ENCODE peak calls at places on chromosomes 11 and 22, in six cellular contexts. F is erythroblast; R is left ventricle myocardium superior; E is T-helper 2 cell; V is epithelial cell of prostate; C is stimulated activated CD4-positive, alpha-beta T cell treated with anti-CD3 and anti-CD28 coated beads, Interleukin-12 subunit alpha, Interleukin-12 subunit beta, amount 100 ng/mL, for 24 hours. U is an unnamed sample.

GRCh38 chr22:24051568-24051967 is 40.5 kb downstream of the CABIN1 start:
- DNase-seq in V (no peak), R (no peak), C (no peak), F (no peak), E (no peak), U (no peak)

GRCh38 chr11:64331569-64332371 is 8.2 kb upstream of the CCDC88B start:
- DNase-seq in R (peak; percentile 82), V (peak; percentile 79), C (peak; percentile 44), E (peak; percentile 23), F (peak; percentile 97), U (peak; percentile 76)

GRCh38 chr11:119741369-119742262 is 12.6 kb upstream of the NECTIN1 start:
- DNase-seq in F (peak; percentile 69), C (no peak), E (peak; percentile 30), V (no peak), R (peak; percentile 81), U (no peak)

GRCh38 chr11:77994434-77995362 is at the start of gene INTS4:
- DNase-seq in R (peak; percentile 99), F (peak; percentile 98), C (peak; percentile 95), E (peak; percentile 91), V (peak; percentile 98), U (peak; percentile 99)

GRCh38 chr22:26892401-26893033 is 235.1 kb downstream of the MIAT start:
- DNase-seq in E (no peak), V (no peak), R (no peak), C (no peak), F (no peak), U (no peak)

GRCh38 chr11:45544826-45545225 is 120.6 kb downstream of the CHST1 start:
- DNase-seq in V (no peak), C (no peak), E (no peak), R (no peak), F (no peak), U (no peak)

GRCh38 chr11:126991596-126991995 is 9.0 kb downstream of the KIRREL3 start:
- DNase-seq in F (no peak), V (no peak), E (no peak), C (no peak), R (no peak), U (peak; percentile 76)

GRCh38 chr11:112795142-112795815 is 165.9 kb upstream of the NCAM1 start:
- DNase-seq in E (no peak), V (no peak), F (peak; percentile 35), C (no peak), R (peak; percentile 61), U (no peak)

GRCh38 chr22:30425616-30426394 is at the start of gene MTFP1:
- DNase-seq in V (no peak), F (peak; percentile 69), E (peak; percentile 25), C (peak; percentile 36), R (peak; percentile 71), U (no peak)

GRCh38 chr11:3855808-3856491 is 486 bp downstream of the STIM1 start:
- DNase-seq in C (no peak), V (no peak), E (peak; percentile 17), R (peak; percentile 73), F (peak; percentile 72), U (no peak)

GRCh38 chr11:117438371-117439000 is 110.8 kb downstream of the CEP164 start:
- DNase-seq in E (no peak), C (no peak), F (no peak), V (no peak), R (no peak), U (no peak)

GRCh38 chr11:12206529-12206928 is 96.1 kb downstream of the MICAL2 start:
- DNase-seq in E (no peak), F (no peak), V (no peak), C (no peak), R (no peak), U (no peak)

GRCh38 chr11:12478743-12479142 is 101.4 kb downstream of the PARVA start:
- DNase-seq in C (no peak), V (peak; percentile 78), F (no peak), R (no peak), E (no peak), U (no peak)

GRCh38 chr11:74783241-74783871 is 34.7 kb downstream of the RNF169 start:
- DNase-seq in V (peak; percentile 58), R (no peak), C (no peak), E (no peak), F (no peak), U (peak; percentile 68)

GRCh38 chr11:123707606-123708205 is 33.8 kb downstream of the ZNF202 start:
- DNase-seq in C (peak; percentile 15), E (no peak), R (peak; percentile 32), V (no peak), F (peak; percentile 59), U (no peak)

GRCh38 chr22:19888131-19888746 is 33.6 kb upstream of the GNB1L start:
- DNase-seq in R (peak; percentile 25), E (no peak), V (no peak), F (no peak), C (no peak), U (no peak)

GRCh38 chr11:118259138-118259537 is 5.0 kb downstream of the MPZL2 start:
- DNase-seq in F (no peak), R (no peak), C (no peak), V (no peak), E (no peak), U (no peak)

GRCh38 chr22:23375031-23375827 is 194.9 kb downstream of the BCR start:
- DNase-seq in R (no peak), C (no peak), E (no peak), V (no peak), F (no peak), U (no peak)

U was measured in HS-5.